ENCODE peak calls at places on chromosomes 11 and 22, in five cellular contexts. S is A549, G is H1, V is K562, R is IMR-90. B is an unnamed sample.

GRCh38 chr22:19477321-19478085 is 1.5 kb downstream of the UFD1 start:
- DNase-seq in G (no peak), S (no peak), V (no peak), R (peak), B (no peak)

GRCh38 chr11:3853935-3854659 is 1.4 kb upstream of the STIM1 start:
- DNase-seq in R (no peak), G (no peak), S (no peak), V (no peak), B (no peak)

GRCh38 chr11:61115498-61116224 is 13.4 kb downstream of the CD5 start:
- DNase-seq in R (no peak), V (no peak), S (no peak), G (no peak), B (no peak)

GRCh38 chr11:15607361-15608036 is 492.8 kb downstream of the INSC start:
- DNase-seq in G (no peak), R (no peak), V (no peak), S (no peak), B (no peak)

GRCh38 chr11:119228535-119229302 is 22.6 kb downstream of the CBL start:
- DNase-seq in G (no peak), R (no peak), V (no peak), S (no peak), B (no peak)

GRCh38 chr22:30114356-30114755 is 34.1 kb downstream of the HORMAD2 start:
- DNase-seq in S (no peak), V (no peak), G (no peak), R (peak), B (no peak)

GRCh38 chr11:102382384-102382783 is 35.4 kb downstream of the BIRC2 start:
- DNase-seq in S (no peak), R (peak), V (no peak), G (no peak), B (no peak)

GRCh38 chr11:103903621-103904323 is 132.7 kb upstream of the DDI1 start:
- DNase-seq in V (no peak), G (no peak), S (no peak), R (no peak), B (no peak)

GRCh38 chr11:12271241-12271640 is 106.1 kb upstream of the PARVA start:
- DNase-seq in S (no peak), R (no peak), V (no peak), G (no peak), B (no peak)

GRCh38 chr11:29713831-29714320 is 303.0 kb downstream of the KCNA4 start:
- DNase-seq in V (no peak), R (no peak), G (no peak), S (no peak), B (no peak)

GRCh38 chr22:32947581-32947980 is 110.6 kb downstream of the SYN3 start:
- DNase-seq in S (no peak), G (no peak), R (no peak), V (no peak), B (no peak)

GRCh38 chr11:35413568-35413967 is 5.8 kb downstream of the SLC1A2 start:
- DNase-seq in V (no peak), G (no peak), S (no peak), R (no peak), B (no peak)

GRCh38 chr11:86151188-86152005 is 82.5 kb upstream of the PICALM start:
- DNase-seq in G (no peak), V (peak), R (peak), S (no peak), B (no peak)

GRCh38 chr11:33172996-33173395 is 11.7 kb upstream of the CSTF3 start:
- DNase-seq in G (no peak), V (no peak), R (peak), S (no peak), B (no peak)

GRCh38 chr11:7749456-7749855 is 43.2 kb upstream of the OVCH2 start:
- DNase-seq in V (no peak), G (no peak), R (no peak), S (no peak), B (no peak)

GRCh38 chr11:126385991-126386728 is 30.7 kb downstream of the ST3GAL4 start:
- DNase-seq in V (no peak), G (no peak), S (no peak), R (no peak), B (no peak)

GRCh38 chr11:94511932-94512781 is at the start of gene C11orf97:
- DNase-seq in S (peak), V (peak), G (peak), R (peak), B (peak)

GRCh38 chr11:125514336-125515101 is 18.5 kb upstream of the FEZ1 start:
- DNase-seq in R (peak), G (no peak), S (no peak), V (no peak), B (peak)

GRCh38 chr11:100855466-100856067 is 168.5 kb downstream of the ARHGAP42 start:
- DNase-seq in S (peak), R (peak), V (peak), G (no peak), B (peak)

GRCh38 chr22:49968831-49969661 is 8.5 kb downstream of the PIM3 start:
- DNase-seq in G (peak), V (no peak), S (no peak), R (no peak), B (peak)

GRCh38 chr11:63567044-63567840 is 4.1 kb upstream of the PLAAT2 start:
- DNase-seq in R (peak), S (peak), G (no peak), V (peak), B (no peak)
- TF ChIP-seq USF2 in R (no peak), S (no peak), G (no peak), V (no peak), B (no peak)

GRCh38 chr11:2138436-2139117 is 612 bp downstream of the IGF2 start:
- DNase-seq in R (no peak), S (no peak), V (no peak), G (no peak), B (no peak)

GRCh38 chr11:2138075-2138435 is 1.1 kb downstream of the IGF2 start:
- DNase-seq in G (no peak), S (no peak), V (no peak), R (no peak), B (peak)

GRCh38 chr11:2136952-2137201 is 2.3 kb downstream of the IGF2 start:
- DNase-seq in R (no peak), V (no peak), S (no peak), G (no peak), B (no peak)

GRCh38 chr11:2136209-2136951 is 2.8 kb downstream of the IGF2 start:
- DNase-seq in S (no peak), V (no peak), G (no peak), R (no peak), B (no peak)

GRCh38 chr11:2137202-2138071 is 1.8 kb downstream of the IGF2 start:
- DNase-seq in G (peak), R (peak), V (peak), S (peak), B (peak)
- TF ChIP-seq USF2 in G (no peak), R (no peak), V (no peak), S (no peak), B (no peak)

GRCh38 chr11:27718346-27718852 is 18.1 kb upstream of the BDNF start:
- DNase-seq in S (peak), R (peak), V (no peak), G (peak), B (peak)

GRCh38 chr11:27718853-27719574 is 18.8 kb upstream of the BDNF start:
- DNase-seq in R (peak), V (no peak), G (peak), S (peak), B (peak)

GRCh38 chr11:27716850-27717249 is 16.6 kb upstream of the BDNF start:
- DNase-seq in V (no peak), S (no peak), R (peak), G (no peak), B (no peak)

GRCh38 chr11:27717377-27717776 is 17.1 kb upstream of the BDNF start:
- DNase-seq in G (no peak), V (no peak), S (peak), R (no peak), B (peak)

GRCh38 chr11:27717801-27718229 is 17.6 kb upstream of the BDNF start:
- DNase-seq in V (no peak), R (no peak), S (no peak), G (no peak), B (no peak)
- TF ChIP-seq USF2 in V (no peak), R (no peak), S (no peak), G (no peak), B (no peak)

DNA sequence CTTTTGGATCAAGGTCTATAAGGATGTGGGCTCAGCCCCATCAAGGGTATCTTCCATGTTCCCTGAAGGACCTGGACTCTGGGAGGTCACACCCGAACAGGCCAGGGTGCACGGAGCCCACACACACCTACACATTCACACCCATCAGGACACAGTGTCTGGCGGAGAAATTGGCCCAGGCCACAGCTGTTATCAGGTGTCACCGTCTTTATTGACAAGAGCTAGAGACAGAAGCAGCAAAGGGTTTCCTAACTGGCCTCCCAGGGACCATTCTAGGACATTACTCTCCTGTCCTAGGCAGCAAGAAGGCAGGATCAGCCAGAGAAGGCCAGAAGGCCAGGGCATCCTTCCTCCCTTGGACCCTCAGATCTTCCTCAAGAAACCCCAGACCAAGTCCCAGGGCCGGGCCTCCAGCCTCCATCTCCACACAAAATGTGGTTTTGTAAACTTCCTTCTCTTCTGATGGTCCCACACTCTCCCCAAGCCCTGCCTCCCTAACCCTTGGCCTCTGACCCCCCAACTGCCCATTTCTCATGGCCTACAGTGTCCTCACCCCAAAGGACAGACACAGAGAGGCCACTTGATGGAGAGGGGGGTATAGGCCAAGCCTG is 8.1 kb downstream of the SSTR3 start:
- DNase-seq in S (no peak), G (no peak), V (no peak), R (no peak), B (no peak)
- TF ChIP-seq USF2 in S (no peak), G (no peak), V (no peak), R (no peak), B (no peak)

GRCh38 chr11:1119282-1120146 is 38.2 kb upstream of the MUC5AC start:
- DNase-seq in S (no peak), R (no peak), V (no peak), G (no peak), B (peak)

GRCh38 chr11:1122356-1123002 is 35.3 kb upstream of the MUC5AC start:
- DNase-seq in G (no peak), S (no peak), V (no peak), R (no peak), B (peak)

GRCh38 chr11:1118755-1119275 is 38.9 kb upstream of the MUC5AC start:
- DNase-seq in S (no peak), G (no peak), V (no peak), R (no peak), B (peak)

GRCh38 chr11:1121343-1122331 is 36.1 kb upstream of the MUC5AC start:
- DNase-seq in S (peak), R (peak), V (no peak), G (no peak), B (peak)

DNA sequence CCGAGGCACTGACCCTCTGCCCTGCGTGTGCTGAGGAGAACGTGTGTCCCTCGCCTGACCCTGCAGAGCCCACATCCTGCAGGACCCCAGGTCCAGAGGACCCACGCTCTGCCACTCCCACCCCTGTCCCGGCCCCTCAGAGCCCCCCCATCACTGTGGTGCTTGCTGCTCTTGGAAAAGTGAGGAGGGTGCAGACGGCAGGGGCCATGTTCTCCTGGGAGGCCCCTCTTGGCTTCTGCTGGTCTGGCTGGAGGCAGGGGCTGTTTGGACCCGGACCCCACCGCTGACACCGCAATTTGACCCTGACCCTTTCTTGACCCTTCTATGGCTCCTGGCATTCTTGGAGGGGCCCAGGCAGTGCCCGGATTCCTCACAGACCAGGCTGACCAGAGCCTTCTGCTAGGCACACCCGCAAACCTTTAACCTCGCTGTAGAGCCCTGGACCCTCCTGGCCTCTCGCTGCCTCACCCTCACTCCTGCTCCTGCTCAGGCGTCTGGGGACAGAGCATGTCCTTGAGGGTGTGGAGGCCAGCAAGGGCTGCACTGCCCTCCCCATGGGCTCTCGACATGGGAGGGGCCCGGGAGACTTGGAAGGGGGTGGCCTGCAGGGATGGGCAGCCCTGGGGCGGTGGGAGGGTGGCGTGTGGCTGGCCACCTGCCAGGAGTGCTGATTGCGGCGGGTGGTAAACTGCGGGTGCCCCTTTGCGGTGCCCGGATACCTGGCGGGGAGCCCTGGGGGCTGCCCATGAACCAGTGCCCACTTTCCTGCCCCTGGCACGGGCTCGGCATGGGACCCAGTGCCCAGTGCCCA is 37.0 kb upstream of the MUC5AC start:
- DNase-seq in R (no peak), S (no peak), G (no peak), V (no peak), B (peak)
- TF ChIP-seq USF2 in R (no peak), S (no peak), G (no peak), V (no peak), B (no peak)

GRCh38 chr11:93330446-93330984 is at the start of gene DEUP1:
- DNase-seq in R (no peak), S (peak), V (peak), G (peak), B (peak)
- TF ChIP-seq USF2 in R (no peak), S (no peak), V (no peak), G (no peak), B (no peak)

GRCh38 chr11:65491614-65492386 is 7.0 kb upstream of the MALAT1 start:
- DNase-seq in R (peak), G (peak), V (no peak), S (peak), B (no peak)

GRCh38 chr11:65491163-65491465 is 7.7 kb upstream of the MALAT1 start:
- DNase-seq in G (no peak), S (no peak), V (no peak), R (no peak), B (no peak)

GRCh38 chr11:65492387-65492636 is 6.5 kb upstream of the MALAT1 start:
- DNase-seq in G (no peak), R (no peak), V (no peak), S (no peak), B (no peak)

GRCh38 chr11:65492637-65493366 is 6.0 kb upstream of the MALAT1 start:
- DNase-seq in R (peak), G (no peak), S (no peak), V (peak), B (no peak)

GRCh38 chr11:65493367-65494176 is 5.3 kb upstream of the MALAT1 start:
- DNase-seq in G (no peak), V (peak), S (peak), R (peak), B (no peak)
- TF ChIP-seq USF2 in G (no peak), V (no peak), S (no peak), R (no peak), B (no peak)

GRCh38 chr11:84069048-84069447 is 782.9 kb upstream of the CCDC90B start:
- DNase-seq in G (no peak), S (no peak), R (no peak), V (no peak), B (no peak)
- TF ChIP-seq USF2 in G (no peak), S (no peak), R (no peak), V (no peak), B (no peak)

DNA sequence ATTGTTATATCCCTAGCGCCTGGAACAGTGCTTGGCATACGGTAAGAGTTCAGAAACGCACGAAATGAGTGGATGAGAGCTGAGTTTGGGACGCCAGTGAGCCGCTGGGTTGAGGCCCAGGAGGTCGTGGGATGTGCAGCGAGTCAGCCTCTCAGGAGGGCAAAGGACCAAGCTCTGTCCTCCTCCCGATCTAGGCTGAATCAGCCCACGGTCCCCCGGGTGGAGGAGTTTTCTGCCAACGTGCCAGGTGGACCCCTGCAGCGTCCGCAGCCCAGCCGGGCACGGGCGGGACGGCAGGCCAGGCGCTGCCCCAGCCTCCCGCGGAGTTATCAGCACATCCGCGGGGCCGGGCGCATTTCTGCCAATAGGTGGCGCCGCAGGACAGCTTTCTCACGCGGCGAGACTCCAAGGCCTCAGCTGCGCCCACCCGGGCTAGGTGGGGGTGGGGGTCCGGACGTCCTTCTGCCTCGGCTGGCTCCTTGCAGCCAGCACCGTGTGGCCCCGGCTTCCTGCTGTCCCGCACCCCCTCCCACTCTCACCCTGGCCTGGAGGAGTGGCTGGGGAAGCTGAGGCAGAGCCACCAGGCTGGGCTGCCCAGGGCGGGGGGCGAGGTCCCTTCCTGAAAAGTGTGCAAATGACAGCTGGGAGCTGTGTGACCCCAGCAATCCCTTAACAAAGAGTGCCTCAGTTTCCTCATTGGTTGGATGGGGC is 2.2 kb upstream of the RPS19BP1 start:
- DNase-seq in R (peak), G (peak), S (peak), V (peak), B (peak)
- TF ChIP-seq USF2 in R (no peak), G (no peak), S (no peak), V (no peak), B (no peak)

DNA sequence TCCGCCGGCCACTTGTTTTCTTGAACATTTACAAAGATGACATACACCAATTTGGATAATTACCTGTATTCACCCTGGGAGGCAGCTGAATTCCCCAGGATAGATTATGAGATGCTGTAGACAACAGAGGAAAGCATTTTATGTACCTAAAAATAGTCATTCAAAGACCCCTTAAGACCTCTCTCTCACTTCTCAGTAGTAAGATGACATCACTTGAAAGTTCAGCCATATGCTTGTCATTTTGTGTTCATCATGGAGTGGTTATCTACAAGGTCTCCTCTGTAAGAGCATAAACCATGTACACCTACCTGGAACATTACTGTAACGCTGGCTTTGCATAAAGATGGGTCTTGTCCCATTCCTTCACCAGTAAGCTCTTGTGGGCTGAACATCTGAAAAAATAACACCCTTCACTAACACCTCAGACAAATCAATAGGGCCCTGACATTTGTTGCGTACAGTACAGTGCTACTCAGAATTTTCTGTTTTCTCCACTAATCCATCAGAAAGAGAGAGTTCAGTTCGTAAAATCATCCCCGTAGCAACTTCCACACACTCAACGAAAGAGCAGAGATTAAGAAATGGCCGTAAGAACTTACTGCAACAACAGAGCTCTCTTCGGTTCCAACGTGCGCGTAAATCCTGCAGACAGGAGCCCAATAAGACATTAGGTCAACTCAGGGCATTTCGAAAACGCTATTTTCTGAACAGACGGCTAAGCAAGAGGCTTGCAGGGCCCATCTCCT is 15.6 kb upstream of the WDR74 start:
- DNase-seq in G (no peak), S (no peak), R (no peak), V (no peak), B (no peak)
- TF ChIP-seq USF2 in G (no peak), S (no peak), R (no peak), V (no peak), B (no peak)

B was measured in SK-N-SH.